ENCODE peak calls at places on chromosomes 2 and 18, in four cellular contexts. A is colonic mucosa, K is tibial artery, Y is adrenal gland. O is an unnamed sample. For H3K36me3 and H3K4me1, the result is how much of the 10 kb centered on the place peaks cover.

GRCh38 chr18:3669376-3669775 is 219.4 kb downstream of the TGIF1 start:
- DNase-seq in A (no peak), K (no peak), Y (no peak), O (no peak)

GRCh38 chr18:50578651-50579050 is 18.8 kb downstream of the MAPK4 start:
- DNase-seq in Y (no peak), K (no peak), A (no peak), O (no peak)

GRCh38 chr18:56152547-56152946 is 485.8 kb downstream of the TXNL1 start:
- DNase-seq in Y (no peak), A (no peak), K (no peak), O (no peak)

GRCh38 chr2:172249336-172249735 is 146.6 kb upstream of the DLX2 start:
- DNase-seq in K (no peak), A (no peak), Y (no peak), O (no peak)

GRCh38 chr2:235343869-235344268 is 150.0 kb upstream of the AGAP1 start:
- DNase-seq in K (no peak), A (no peak), Y (peak), O (no peak)

GRCh38 chr2:219995409-219995808 is 368.0 kb downstream of the SLC4A3 start:
- DNase-seq in Y (no peak), A (no peak), K (no peak), O (no peak)

GRCh38 chr2:241372376-241372992 is 16.4 kb downstream of the FARP2 start:
- DNase-seq in K (no peak), Y (no peak), A (peak), O (no peak)

GRCh38 chr2:29878898-29879297 is 42.5 kb downstream of the ALK start:
- DNase-seq in A (no peak), Y (no peak), K (no peak), O (no peak)

GRCh38 chr2:9268310-9269081 is 61.9 kb downstream of the ASAP2 start:
- DNase-seq in A (no peak), K (no peak), Y (no peak), O (no peak)

GRCh38 chr18:59691046-59691395 is 6.2 kb downstream of the CCBE1 start:
- DNase-seq in K (no peak), Y (no peak), A (peak), O (no peak)

GRCh38 chr2:101150306-101151140 is 659 bp downstream of the TBC1D8 start:
- DNase-seq in A (peak), K (no peak), Y (peak), O (no peak)

GRCh38 chr2:24191156-24191555 is 16.3 kb downstream of the FAM228A start:
- DNase-seq in A (no peak), K (no peak), Y (no peak), O (no peak)

GRCh38 chr2:49105506-49105905 is 48.8 kb downstream of the FSHR start:
- DNase-seq in Y (no peak), A (no peak), K (no peak), O (no peak)

GRCh38 chr2:85999131-85999831 is 106.4 kb downstream of the POLR1A start:
- DNase-seq in K (no peak), Y (no peak), A (no peak), O (no peak)

GRCh38 chr2:147348886-147349285 is 495.9 kb upstream of the ACVR2A start:
- DNase-seq in A (no peak), K (no peak), Y (no peak), O (no peak)

GRCh38 chr2:115880558-115880957 is 1438.1 kb downstream of the DPP10 start:
- DNase-seq in K (no peak), A (no peak), Y (no peak), O (peak)

GRCh38 chr2:215931256-215931903 is 82.0 kb downstream of the MREG start:
- DNase-seq in A (peak), K (peak), Y (peak), O (peak)

GRCh38 chr2:117523267-117523666 is 291.2 kb upstream of the DDX18 start:
- DNase-seq in K (peak), A (peak), Y (peak), O (peak)

GRCh38 chr2:219252900-219253752 is at the start of gene TUBA4B:
- DNase-seq in Y (peak), A (peak), K (no peak), O (no peak)

GRCh38 chr18:79796531-79797390 is 977 bp upstream of the KCNG2 start:
- DNase-seq in Y (no peak), A (no peak), K (no peak), O (no peak)

GRCh38 chr2:19673213-19673791 is 228.5 kb downstream of the TTC32 start:
- DNase-seq in K (no peak), A (no peak), Y (no peak), O (no peak)

GRCh38 chr2:12507295-12507694 is 209.4 kb upstream of the TRIB2 start:
- DNase-seq in A (no peak), K (no peak), Y (no peak), O (no peak)

GRCh38 chr18:76212958-76213357 is 282.1 kb downstream of the ZNF516 start:
- DNase-seq in A (no peak), K (no peak), Y (no peak), O (no peak)

GRCh38 chr2:24015562-24016375 is 5.9 kb downstream of the MFSD2B start:
- DNase-seq in A (no peak), Y (no peak), K (no peak), O (no peak)

GRCh38 chr2:237717366-237718276 is 81.0 kb upstream of the RBM44 start:
- DNase-seq in K (no peak), Y (peak), A (no peak), O (no peak)

GRCh38 chr2:74958277-74959105 is at the start of gene POLE4:
- DNase-seq in A (peak), Y (peak), K (peak), O (peak)

GRCh38 chr2:11343626-11344341 is 652 bp downstream of the ROCK2 start:
- DNase-seq in A (peak), Y (peak), K (peak), O (peak)

GRCh38 chr2:213108308-213108707 is 43.1 kb downstream of the IKZF2 start:
- DNase-seq in K (no peak), Y (no peak), A (no peak), O (no peak)

GRCh38 chr18:54386043-54386442 is 28.3 kb downstream of the C18orf54 start:
- DNase-seq in K (no peak), A (no peak), Y (no peak), O (no peak)

GRCh38 chr2:33014268-33014667 is 67.5 kb downstream of the LTBP1 start:
- DNase-seq in A (no peak), Y (no peak), K (no peak), O (no peak)

GRCh38 chr2:71532327-71532726 is 79.0 kb downstream of the DYSF start:
- DNase-seq in Y (no peak), K (no peak), A (no peak), O (no peak)

GRCh38 chr2:102050854-102051391 is 59.2 kb downstream of the IL1R2 start:
- DNase-seq in K (peak), Y (peak), A (peak), O (no peak)

GRCh38 chr2:186349508-186349907 is 136.6 kb upstream of the ZC3H15 start:
- DNase-seq in A (no peak), Y (no peak), K (no peak), O (no peak)

GRCh38 chr18:76450912-76451421 is 44.1 kb downstream of the ZNF516 start:
- DNase-seq in Y (peak), K (peak), A (peak), O (peak)

GRCh38 chr2:25259744-25260124 is 82.0 kb downstream of the DNMT3A start:
- DNase-seq in A (no peak), K (no peak), Y (no peak), O (no peak)

GRCh38 chr2:218805627-218806026 is 23.7 kb downstream of the CYP27A1 start:
- DNase-seq in Y (peak), K (no peak), A (no peak), O (no peak)

GRCh38 chr2:118800736-118801135 is 46.7 kb downstream of the EN1 start:
- DNase-seq in A (no peak), K (no peak), Y (no peak), O (no peak)

GRCh38 chr2:240604291-240604938 is 17.9 kb downstream of the CAPN10 start:
- DNase-seq in Y (peak), K (peak), A (peak), O (no peak)

GRCh38 chr2:100974712-100975520 is 27.2 kb upstream of the RPL31 start:
- DNase-seq in A (no peak), K (no peak), Y (no peak), O (no peak)

GRCh38 chr18:46051731-46052461 is 20.2 kb downstream of the PSTPIP2 start:
- DNase-seq in Y (no peak), K (no peak), A (no peak), O (no peak)

DNA sequence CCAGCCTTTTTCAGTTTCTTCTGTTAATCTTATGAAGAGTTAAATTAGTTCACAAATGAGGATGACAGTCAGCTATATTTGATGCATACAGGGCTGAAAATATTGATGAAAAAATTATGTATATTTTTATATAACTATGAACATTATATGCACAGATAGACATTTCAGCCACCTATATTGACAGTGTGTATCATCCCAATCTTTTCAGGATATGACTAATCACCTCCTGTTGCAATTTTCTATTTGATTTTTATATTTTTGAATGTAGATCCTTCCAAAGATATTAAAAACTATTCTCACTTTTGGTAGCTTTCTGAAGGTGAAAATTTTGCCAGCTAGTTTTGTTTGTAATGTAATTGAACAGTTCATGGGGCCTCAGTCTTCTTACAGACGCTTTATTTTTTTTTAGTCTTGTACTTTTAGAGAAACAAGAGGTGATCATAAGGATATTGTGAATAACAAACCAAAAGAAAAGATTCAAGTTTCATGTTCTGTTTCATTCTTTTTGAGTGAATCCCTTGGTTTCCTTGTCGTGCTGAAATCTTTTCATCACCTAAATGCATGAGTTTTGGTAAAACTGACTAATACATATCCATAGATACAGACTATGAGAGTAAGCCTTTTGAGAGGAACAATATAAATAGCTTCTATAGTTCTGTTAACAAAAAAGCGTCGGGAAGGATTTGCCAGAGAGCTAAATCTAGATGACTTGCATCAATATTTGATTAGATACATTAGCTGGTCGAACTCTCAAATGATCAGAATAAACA is 123.1 kb downstream of the ARHGAP15 start:
- DNase-seq in K (no peak), A (no peak), Y (no peak), O (no peak)
- H3K4me3 ChIP-seq in K (no peak), A (no peak), Y (no peak), O (no peak)

DNA sequence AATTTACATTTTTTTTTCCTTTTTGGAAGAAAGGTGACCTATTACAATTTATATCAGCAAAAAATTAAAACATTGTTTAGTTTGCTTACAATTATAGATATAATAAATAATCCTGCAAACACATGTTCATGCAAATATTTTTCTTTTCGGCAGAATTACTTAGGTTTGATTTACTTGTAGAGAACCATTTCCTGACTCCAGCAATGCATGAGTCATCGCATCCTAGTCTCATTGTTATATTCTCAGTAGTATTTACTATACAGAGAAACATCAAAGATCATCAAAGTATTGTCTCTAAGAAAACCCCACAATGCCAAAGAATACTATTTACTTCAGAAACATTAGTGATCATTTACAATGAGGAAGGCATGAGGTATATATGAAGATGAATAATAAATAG is 40.4 kb upstream of the MTIF2 start:
- DNase-seq in Y (no peak), A (no peak), K (no peak), O (no peak)
- H3K36me3 ChIP-seq in Y (under half), A (under half), K (under half), O (under half)

GRCh38 chr2:239009001-239009961 is 161.4 kb downstream of the TWIST2 start:
- DNase-seq in A (no peak), K (peak), Y (no peak), O (no peak)
- H3K4me1 ChIP-seq in A (under half), K (under half), Y (under half), O (under half)

GRCh38 chr2:233059547-233059796 is 670 bp upstream of the INPP5D start:
- DNase-seq in A (no peak), K (no peak), Y (no peak), O (no peak)
- H3K4me3 ChIP-seq in A (no peak), K (no peak), Y (no peak), O (no peak)

O was measured in HAP-1.